ENCODE peak calls at places on chromosomes 5 and 9, in eight cellular contexts. F is NCI-H774, A is T-helper 2 cell, Z is GM20000, H is astrocyte, N is mucosa of gallbladder, O is bronchial epithelial cell, D is left lobe of liver. G is an unnamed sample.

GRCh38 chr5:39755986-39756385 is 331.2 kb upstream of the DAB2 start:
- DNase-seq in Z (no peak), O (peak; percentile 74), N (no peak), D (no peak), A (no peak), F (no peak), H (peak; percentile 95), G (no peak)

GRCh38 chr5:7828269-7828668 is 22.7 kb downstream of the CFAP90 start:
- DNase-seq in D (no peak), Z (no peak), A (no peak), O (no peak), N (no peak), H (no peak), F (peak; percentile 49), G (no peak)

GRCh38 chr5:116482394-116482793 is 92.2 kb downstream of the SEMA6A start:
- DNase-seq in Z (no peak), A (no peak), F (no peak), D (no peak), N (no peak), O (peak; percentile 71), H (peak; percentile 64), G (no peak)

GRCh38 chr5:176994460-176995121 is 12.0 kb downstream of the UIMC1 start:
- DNase-seq in D (no peak), O (no peak), A (no peak), Z (peak; percentile 42), F (no peak), N (no peak), H (peak; percentile 89), G (no peak)

GRCh38 chr5:94694671-94695070 is 76.2 kb downstream of the SLF1 start:
- DNase-seq in N (no peak), A (no peak), Z (no peak), D (no peak), H (no peak), F (no peak), O (no peak), G (no peak)

GRCh38 chr5:135126688-135127603 is 92.9 kb upstream of the PITX1 start:
- DNase-seq in D (no peak), O (peak; percentile 32), Z (no peak), A (no peak), N (peak; percentile 63), H (no peak), F (no peak), G (peak; percentile 76)

GRCh38 chr9:75455444-75455921 is 367.2 kb downstream of the OSTF1 start:
- DNase-seq in O (peak; percentile 57), Z (no peak), F (peak; percentile 19), D (no peak), A (no peak), H (peak; percentile 5), N (peak; percentile 13), G (no peak)

GRCh38 chr5:102754499-102755424 is at the start of gene PAM:
- DNase-seq in A (peak; percentile 57), H (peak; percentile 46), N (peak; percentile 62), O (peak; percentile 37), D (peak; percentile 72), F (peak; percentile 75), Z (peak; percentile 96), G (peak; percentile 18)

GRCh38 chr5:1805736-1806135 is 4.5 kb downstream of the NDUFS6 start:
- DNase-seq in N (no peak), F (no peak), A (no peak), D (peak; percentile 23), H (no peak), O (no peak), Z (no peak), G (no peak)

GRCh38 chr5:7396169-7397004 is 449 bp downstream of the ADCY2 start:
- DNase-seq in D (no peak), N (no peak), A (no peak), Z (peak; percentile 34), F (no peak), O (peak; percentile 21), H (peak; percentile 19), G (peak; percentile 36)

GRCh38 chr5:169300468-169301385 is at the start of gene SLIT3:
- DNase-seq in H (peak; percentile 78), F (no peak), A (no peak), D (no peak), Z (peak; percentile 35), N (peak; percentile 52), O (peak; percentile 59), G (no peak)

GRCh38 chr5:173187054-173187743 is 42.9 kb downstream of the BNIP1 start:
- DNase-seq in H (no peak), O (no peak), N (no peak), F (no peak), D (no peak), A (no peak), Z (no peak), G (no peak)